ENCODE peak calls at places on chromosomes 2 and 18, in five cellular contexts. A, R, J, G and I are unnamed samples.

GRCh38 chr2:186603208-186603765 is 13.4 kb downstream of the ITGAV start:
- DNase-seq in J (no peak), A (no peak), G (no peak), R (no peak), I (no peak)

GRCh38 chr18:31684279-31685096 is at the start of gene B4GALT6:
- DNase-seq in A (peak), J (peak), G (peak), R (peak), I (no peak)

GRCh38 chr2:161625314-161625919 is 1.2 kb downstream of the SLC4A10 start:
- DNase-seq in R (no peak), A (no peak), J (no peak), G (peak), I (no peak)

GRCh38 chr2:85852979-85853498 is 35.8 kb downstream of the ST3GAL5 start:
- DNase-seq in A (no peak), G (no peak), J (peak), R (no peak), I (no peak)

GRCh38 chr2:132403176-132403575 is 13.4 kb upstream of the GPR39 start:
- DNase-seq in J (no peak), A (no peak), R (no peak), G (no peak), I (no peak)

GRCh38 chr18:24736686-24737085 is 276.2 kb downstream of the HRH4 start:
- DNase-seq in J (no peak), G (no peak), R (no peak), A (no peak), I (no peak)

GRCh38 chr2:172442072-172442895 is 14.9 kb downstream of the ITGA6 start:
- DNase-seq in G (no peak), R (no peak), A (no peak), J (no peak), I (peak)

GRCh38 chr18:28365406-28365805 is 188.5 kb upstream of the CDH2 start:
- DNase-seq in J (no peak), R (no peak), A (no peak), G (no peak), I (peak)

GRCh38 chr2:233353769-233354499 is at the start of gene DGKD:
- DNase-seq in A (peak), R (peak), G (peak), J (peak), I (no peak)

GRCh38 chr2:71889991-71890684 is 257.5 kb downstream of the CYP26B1 start:
- DNase-seq in A (no peak), J (no peak), G (no peak), R (no peak), I (no peak)